ENCODE peak calls at places on chromosome 14, in four cellular contexts. K is fibroblast of lung, M is sigmoid colon, Q is upper lobe of right lung. B is an unnamed sample.

GRCh38 chr14:100677152-100677924 is 49.4 kb upstream of the DLK1 start:
- DNase-seq in K (peak; percentile 60), M (peak; percentile 81), Q (no peak), B (no peak)

GRCh38 chr14:92914087-92914656 is 8.8 kb upstream of the CHGA start:
- DNase-seq in K (peak; percentile 5), M (no peak), Q (no peak), B (no peak)

GRCh38 chr14:64992328-64992885 is 5.7 kb downstream of the FNTB start:
- DNase-seq in K (no peak), M (no peak), Q (peak; percentile 66), B (no peak)

GRCh38 chr14:76937181-76938091 is 91.1 kb downstream of the IRF2BPL start:
- DNase-seq in K (peak; percentile 89), M (no peak), Q (no peak), B (peak; percentile 89)

GRCh38 chr14:30235485-30235884 is 307.8 kb upstream of the PRKD1 start:
- DNase-seq in K (no peak), M (no peak), Q (no peak), B (no peak)

GRCh38 chr14:68395585-68395984 is 397.3 kb downstream of the ZFP36L1 start:
- DNase-seq in K (peak; percentile 87), M (peak; percentile 84), Q (no peak), B (no peak)

GRCh38 chr14:66163023-66163422 is 323.1 kb upstream of the CCDC196 start:
- DNase-seq in K (no peak), M (no peak), Q (no peak), B (no peak)

GRCh38 chr14:69316449-69317391 is 56.8 kb downstream of the GALNT16 start:
- DNase-seq in K (peak; percentile 98), M (peak; percentile 90), Q (peak; percentile 61), B (peak; percentile 93)

GRCh38 chr14:54935958-54936357 is 33.3 kb upstream of the GCH1 start:
- DNase-seq in K (peak; percentile 49), M (no peak), Q (no peak), B (peak; percentile 11)

GRCh38 chr14:76811561-76811960 is 1.1 kb downstream of the ANGEL1 start:
- DNase-seq in K (no peak), M (no peak), Q (no peak), B (no peak)

GRCh38 chr14:101823511-101824120 is 62.1 kb downstream of the PPP2R5C start:
- DNase-seq in K (no peak), M (peak; percentile 94), Q (no peak), B (no peak)

DNA sequence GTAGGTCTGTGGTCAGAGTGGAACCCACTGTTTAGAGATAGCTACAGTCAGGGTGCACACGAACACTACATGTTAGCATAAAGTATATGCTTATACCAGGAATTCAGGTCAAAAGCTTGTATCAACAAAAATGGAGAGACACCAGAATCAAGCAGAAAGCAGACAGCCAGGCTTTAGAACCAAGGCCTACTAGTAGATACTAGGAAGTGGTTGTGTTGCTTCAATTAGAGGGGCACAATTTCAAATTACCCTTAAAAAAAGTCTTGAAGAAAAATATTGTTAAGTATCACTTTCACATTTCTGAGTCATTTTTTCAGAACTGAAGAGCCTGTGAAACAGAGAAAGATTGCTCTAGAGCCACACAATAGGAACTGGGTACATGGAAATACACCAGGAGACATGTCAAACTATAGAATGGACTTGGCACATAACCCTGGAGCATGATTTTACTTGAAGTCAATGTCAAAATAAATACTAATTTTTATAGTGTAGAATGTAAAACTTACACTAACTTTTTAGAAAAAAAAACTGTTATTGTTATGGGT is 41.6 kb downstream of the LRRC9 start:
- DNase-seq in K (no peak), M (no peak), Q (no peak), B (no peak)
- H3K27ac ChIP-seq in K (no peak overlapping the region), M (no peak overlapping the region), Q (no peak overlapping the region), B (no peak overlapping the region)

DNA sequence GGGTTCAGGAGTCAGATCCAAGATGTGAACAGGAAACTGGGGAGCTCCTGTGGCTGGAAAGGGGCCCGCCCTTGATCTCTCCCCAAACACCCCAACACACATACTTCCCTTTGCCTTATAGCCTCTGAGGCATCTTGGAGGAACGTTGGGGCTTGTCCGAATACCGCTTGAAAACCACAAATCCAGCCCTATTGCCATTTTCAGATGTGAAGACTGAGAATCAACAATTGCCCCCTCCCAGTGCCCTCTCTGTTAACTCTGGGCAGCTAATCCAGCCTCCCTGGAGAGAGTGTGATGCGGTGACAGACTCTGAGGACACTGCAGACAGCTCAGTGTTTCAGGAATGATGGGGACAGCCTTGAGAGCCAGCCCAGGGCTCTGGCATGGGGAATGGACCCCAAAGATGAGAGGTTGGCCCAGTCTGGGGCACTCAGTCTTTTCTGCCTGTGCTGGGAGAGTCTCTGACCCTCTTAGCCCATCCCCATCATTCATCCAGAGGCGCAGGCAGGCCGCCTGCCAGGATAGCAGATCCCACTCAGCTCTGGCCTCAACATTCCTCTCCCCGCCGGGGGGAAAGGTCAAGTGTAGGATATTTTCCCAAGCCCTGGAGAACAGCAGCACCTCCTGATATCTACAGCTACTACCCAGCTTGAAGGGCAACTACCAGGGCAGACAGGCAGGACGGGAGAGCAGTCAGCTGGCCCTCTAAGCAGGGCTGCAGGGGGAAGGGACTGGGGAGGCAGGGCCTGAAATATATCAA is 24.6 kb upstream of the LTBP2 start:
- DNase-seq in K (no peak), M (no peak), Q (no peak), B (no peak)
- H3K27ac ChIP-seq in K (no peak overlapping the region), M (no peak overlapping the region), Q (no peak overlapping the region), B (peak overlapping the region; percentile 74)

DNA sequence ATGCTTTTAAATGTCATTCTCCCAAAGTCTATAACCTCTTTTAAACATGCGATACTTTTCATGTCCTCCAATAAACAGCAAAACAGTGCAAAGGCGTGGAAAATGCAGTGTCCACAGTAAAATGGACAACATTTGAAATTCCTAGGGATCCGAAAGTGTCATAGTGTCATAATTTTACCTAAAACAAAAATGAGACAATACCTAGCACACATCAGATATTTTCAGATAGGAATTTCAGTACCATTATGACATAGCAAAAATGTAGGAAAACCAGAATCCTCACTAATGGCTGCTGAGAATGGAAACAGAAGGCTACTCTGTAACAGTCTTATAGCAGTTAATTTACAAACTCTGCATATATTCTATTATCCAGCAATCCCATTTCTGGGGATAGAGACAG is 33.1 kb downstream of the KCNH5 start:
- DNase-seq in K (no peak), M (no peak), Q (no peak), B (no peak)
- H3K27ac ChIP-seq in K (no peak overlapping the region), M (no peak overlapping the region), Q (no peak overlapping the region), B (no peak overlapping the region)

GRCh38 chr14:80315681-80316080 is 104.4 kb upstream of the DIO2 start:
- DNase-seq in K (no peak), M (no peak), Q (no peak), B (no peak)
- H3K27ac ChIP-seq in K (no peak overlapping the region), M (peak overlapping the region; percentile 2), Q (no peak overlapping the region), B (no peak overlapping the region)

GRCh38 chr14:98323850-98324249 is 948.1 kb downstream of the BCL11B start:
- DNase-seq in K (no peak), M (no peak), Q (no peak), B (no peak)

GRCh38 chr14:98325761-98326160 is 946.2 kb downstream of the BCL11B start:
- DNase-seq in K (no peak), M (no peak), Q (no peak), B (no peak)

GRCh38 chr14:98321838-98322237 is 950.2 kb downstream of the BCL11B start:
- DNase-seq in K (no peak), M (no peak), Q (no peak), B (no peak)
- H3K27ac ChIP-seq in K (no peak overlapping the region), M (no peak overlapping the region), Q (no peak overlapping the region), B (no peak overlapping the region)

GRCh38 chr14:95446470-95446869 is 70.0 kb downstream of the SYNE3 start:
- DNase-seq in K (no peak), M (no peak), Q (no peak), B (no peak)
- H3K27ac ChIP-seq in K (no peak overlapping the region), M (no peak overlapping the region), Q (no peak overlapping the region), B (no peak overlapping the region)

GRCh38 chr14:104936361-104937155 is 11.9 kb downstream of the PLD4 start:
- DNase-seq in K (no peak), M (peak; percentile 58), Q (peak; percentile 57), B (no peak)
- H3K27ac ChIP-seq in K (no peak overlapping the region), M (no peak overlapping the region), Q (no peak overlapping the region), B (no peak overlapping the region)

GRCh38 chr14:104005489-104005888 is 63.2 kb upstream of the RD3L start:
- DNase-seq in K (no peak), M (no peak), Q (no peak), B (no peak)
- H3K27ac ChIP-seq in K (no peak overlapping the region), M (no peak overlapping the region), Q (no peak overlapping the region), B (no peak overlapping the region)

GRCh38 chr14:35822501-35822900 is 3.6 kb upstream of the BRMS1L start:
- DNase-seq in K (no peak), M (no peak), Q (no peak), B (no peak)

GRCh38 chr14:35826218-35826951 is at the start of gene BRMS1L:
- DNase-seq in K (peak; percentile 99), M (peak; percentile 99), Q (peak; percentile 99), B (peak; percentile 99)

GRCh38 chr14:35826952-35827416 is 846 bp downstream of the BRMS1L start:
- DNase-seq in K (no peak), M (no peak), Q (no peak), B (no peak)

GRCh38 chr14:35827678-35828472 is 1.7 kb downstream of the BRMS1L start:
- DNase-seq in K (no peak), M (no peak), Q (no peak), B (no peak)

GRCh38 chr14:35825968-35826217 is 245 bp upstream of the BRMS1L start:
- DNase-seq in K (no peak), M (no peak), Q (no peak), B (no peak)
- H3K27ac ChIP-seq in K (no peak overlapping the region), M (peak overlapping the region; percentile 95), Q (peak overlapping the region; percentile 95), B (peak overlapping the region; percentile 31)